ENCODE peak calls at places on chromosomes 13 and 19, in nine cellular contexts. I is A549; O is suprapubic skin; E is effector CD4-positive, alpha-beta T cell; L is mesothelial cell of epicardium; Q is AG08395; B is HT1080; R is stimulated activated CD4-positive, alpha-beta T cell treated with anti-CD3 and anti-CD28 coated beads, TNF-alpha, amount 100 ng/mL, for 24 hours; N is NCI-H2107. F is an unnamed sample.

GRCh38 chr19:42563352-42564210 is 31.1 kb downstream of the CEACAM8 start:
- DNase-seq in I (peak; percentile 76), O (no peak), E (no peak), L (no peak), Q (peak; percentile 78), B (no peak), R (no peak), N (peak; percentile 8), F (peak; percentile 54)

GRCh38 chr13:43041368-43041921 is 18.1 kb downstream of the DNAJC15 start:
- DNase-seq in I (no peak), O (no peak), E (no peak), L (no peak), Q (no peak), B (no peak), R (no peak), N (no peak), F (no peak)

GRCh38 chr19:45442927-45443461 is 19.3 kb upstream of the ERCC1 start:
- DNase-seq in I (peak; percentile 93), O (no peak), E (peak; percentile 47), L (no peak), Q (no peak), B (peak; percentile 60), R (no peak), N (no peak), F (peak; percentile 48)

GRCh38 chr19:33193269-33193863 is 764 bp upstream of the LRP3 start:
- DNase-seq in I (no peak), O (no peak), E (no peak), L (no peak), Q (no peak), B (no peak), R (no peak), N (no peak), F (no peak)

GRCh38 chr19:3046621-3047306 is 15.5 kb downstream of the TLE5 start:
- DNase-seq in I (no peak), O (no peak), E (no peak), L (no peak), Q (no peak), B (no peak), R (no peak), N (peak; percentile 35), F (no peak)

GRCh38 chr13:21675095-21676007 is 4.5 kb downstream of the FGF9 start:
- DNase-seq in I (no peak), O (no peak), E (no peak), L (no peak), Q (peak; percentile 13), B (no peak), R (no peak), N (no peak), F (peak; percentile 28)

GRCh38 chr13:90293793-90294361 is 1053.6 kb upstream of the MIR17HG start:
- DNase-seq in I (no peak), O (no peak), E (no peak), L (no peak), Q (no peak), B (peak; percentile 23), R (no peak), N (no peak), F (no peak)

GRCh38 chr13:60328073-60328472 is 68.9 kb upstream of the TDRD3 start:
- DNase-seq in I (no peak), O (no peak), E (no peak), L (no peak), Q (no peak), B (no peak), R (no peak), N (no peak), F (no peak)

GRCh38 chr19:1027020-1027952 is 878 bp downstream of the CNN2 start:
- DNase-seq in I (no peak), O (no peak), E (no peak), L (no peak), Q (no peak), B (peak; percentile 50), R (no peak), N (no peak), F (peak; percentile 24)

GRCh38 chr19:18450934-18451836 is 13.3 kb upstream of the ISYNA1 start:
- DNase-seq in I (peak; percentile 64), O (peak; percentile 95), E (peak; percentile 82), L (peak; percentile 79), Q (peak; percentile 78), B (peak; percentile 76), R (peak; percentile 78), N (peak; percentile 84), F (peak; percentile 89)

GRCh38 chr13:75479102-75479501 is 2.9 kb downstream of the TBC1D4 start:
- DNase-seq in I (no peak), O (no peak), E (no peak), L (no peak), Q (no peak), B (no peak), R (no peak), N (no peak), F (no peak)

GRCh38 chr13:87130401-87130800 is 540.8 kb upstream of the SLITRK5 start:
- DNase-seq in I (no peak), O (no peak), E (no peak), L (no peak), Q (no peak), B (no peak), R (no peak), N (no peak), F (no peak)

GRCh38 chr13:42181381-42181953 is 90.5 kb upstream of the AKAP11 start:
- DNase-seq in I (no peak), O (no peak), E (no peak), L (no peak), Q (no peak), B (no peak), R (no peak), N (no peak), F (no peak)

GRCh38 chr13:21966014-21966413 is 295.1 kb downstream of the FGF9 start:
- DNase-seq in I (no peak), O (no peak), E (no peak), L (no peak), Q (no peak), B (no peak), R (no peak), N (no peak), F (no peak)

GRCh38 chr19:5143471-5144411 is 174.8 kb downstream of the KDM4B start:
- DNase-seq in I (no peak), O (no peak), E (no peak), L (no peak), Q (no peak), B (no peak), R (no peak), N (no peak), F (no peak)

GRCh38 chr13:78032132-78032531 is 113.5 kb upstream of the EDNRB start:
- DNase-seq in I (no peak), O (no peak), E (no peak), L (no peak), Q (no peak), B (no peak), R (no peak), N (no peak), F (no peak)

GRCh38 chr19:15129856-15130580 is 22.8 kb downstream of the SYDE1 start:
- DNase-seq in I (no peak), O (no peak), E (no peak), L (no peak), Q (no peak), B (no peak), R (no peak), N (no peak), F (peak; percentile 69)